ENCODE peak calls at places on chromosomes 2 and 18, in five cellular contexts. One of them, this sample, is unnamed.

GRCh38 chr2:55590810-55591440 is 26.5 kb downstream of the PPP4R3B start:
- DNase-seq in activated naive CD4-positive, alpha-beta T cell treated with anti-CD3 and anti-CD28 coated beads, Interleukin-2, amount 10 ng/mL, durations not matched to agents 7 days and 5 days: no peak
- DNase-seq in head of caudate nucleus: no peak
- DNase-seq in T-helper 9 cell: no peak
- DNase-seq in aorta: no peak
- DNase-seq in this sample: peak; percentile 69

GRCh38 chr2:181742908-181743722 is 62.8 kb upstream of the NEUROD1 start:
- DNase-seq in T-helper 9 cell: no peak
- DNase-seq in head of caudate nucleus: peak; percentile 68
- DNase-seq in activated naive CD4-positive, alpha-beta T cell treated with anti-CD3 and anti-CD28 coated beads, Interleukin-2, amount 10 ng/mL, durations not matched to agents 7 days and 5 days: peak; percentile 53
- DNase-seq in aorta: no peak
- DNase-seq in this sample: peak; percentile 61

GRCh38 chr2:40130251-40130994 is 321.5 kb downstream of the SLC8A1 start:
- DNase-seq in aorta: no peak
- DNase-seq in T-helper 9 cell: no peak
- DNase-seq in activated naive CD4-positive, alpha-beta T cell treated with anti-CD3 and anti-CD28 coated beads, Interleukin-2, amount 10 ng/mL, durations not matched to agents 7 days and 5 days: no peak
- DNase-seq in head of caudate nucleus: no peak
- DNase-seq in this sample: peak; percentile 10

GRCh38 chr2:147460140-147460539 is 384.7 kb upstream of the ACVR2A start:
- DNase-seq in aorta: no peak
- DNase-seq in head of caudate nucleus: no peak
- DNase-seq in T-helper 9 cell: no peak
- DNase-seq in activated naive CD4-positive, alpha-beta T cell treated with anti-CD3 and anti-CD28 coated beads, Interleukin-2, amount 10 ng/mL, durations not matched to agents 7 days and 5 days: no peak
- DNase-seq in this sample: peak; percentile 24

GRCh38 chr2:176284451-176285049 is 15.3 kb downstream of the MTX2 start:
- DNase-seq in T-helper 9 cell: no peak
- DNase-seq in head of caudate nucleus: no peak
- DNase-seq in aorta: no peak
- DNase-seq in activated naive CD4-positive, alpha-beta T cell treated with anti-CD3 and anti-CD28 coated beads, Interleukin-2, amount 10 ng/mL, durations not matched to agents 7 days and 5 days: no peak
- DNase-seq in this sample: no peak

GRCh38 chr2:212227755-212228154 is 310.8 kb downstream of the ERBB4 start:
- DNase-seq in head of caudate nucleus: peak; percentile 33
- DNase-seq in activated naive CD4-positive, alpha-beta T cell treated with anti-CD3 and anti-CD28 coated beads, Interleukin-2, amount 10 ng/mL, durations not matched to agents 7 days and 5 days: no peak
- DNase-seq in T-helper 9 cell: no peak
- DNase-seq in aorta: no peak
- DNase-seq in this sample: peak; percentile 7

GRCh38 chr18:76667603-76668002 is 154.8 kb upstream of the ZNF236 start:
- DNase-seq in head of caudate nucleus: no peak
- DNase-seq in aorta: no peak
- DNase-seq in activated naive CD4-positive, alpha-beta T cell treated with anti-CD3 and anti-CD28 coated beads, Interleukin-2, amount 10 ng/mL, durations not matched to agents 7 days and 5 days: no peak
- DNase-seq in T-helper 9 cell: no peak
- DNase-seq in this sample: no peak

GRCh38 chr2:152186257-152186656 is 10.7 kb upstream of the STAM2 start:
- DNase-seq in T-helper 9 cell: no peak
- DNase-seq in head of caudate nucleus: no peak
- DNase-seq in activated naive CD4-positive, alpha-beta T cell treated with anti-CD3 and anti-CD28 coated beads, Interleukin-2, amount 10 ng/mL, durations not matched to agents 7 days and 5 days: no peak
- DNase-seq in aorta: no peak
- DNase-seq in this sample: no peak

GRCh38 chr2:25228848-25229674 is 60.7 kb upstream of the POMC start:
- DNase-seq in aorta: peak; percentile 89
- DNase-seq in head of caudate nucleus: peak; percentile 80
- DNase-seq in T-helper 9 cell: peak; percentile 17
- DNase-seq in activated naive CD4-positive, alpha-beta T cell treated with anti-CD3 and anti-CD28 coated beads, Interleukin-2, amount 10 ng/mL, durations not matched to agents 7 days and 5 days: peak; percentile 46
- DNase-seq in this sample: peak; percentile 93

GRCh38 chr2:68900496-68901198 is 29.4 kb upstream of the BMP10 start:
- DNase-seq in head of caudate nucleus: no peak
- DNase-seq in activated naive CD4-positive, alpha-beta T cell treated with anti-CD3 and anti-CD28 coated beads, Interleukin-2, amount 10 ng/mL, durations not matched to agents 7 days and 5 days: no peak
- DNase-seq in T-helper 9 cell: no peak
- DNase-seq in aorta: no peak
- DNase-seq in this sample: no peak

GRCh38 chr2:30272761-30273573 is 41.6 kb downstream of the LBH start:
- DNase-seq in head of caudate nucleus: no peak
- DNase-seq in aorta: no peak
- DNase-seq in T-helper 9 cell: no peak
- DNase-seq in activated naive CD4-positive, alpha-beta T cell treated with anti-CD3 and anti-CD28 coated beads, Interleukin-2, amount 10 ng/mL, durations not matched to agents 7 days and 5 days: no peak
- DNase-seq in this sample: peak; percentile 84

GRCh38 chr2:191910518-191910917 is 63.6 kb upstream of the CAVIN2 start:
- DNase-seq in T-helper 9 cell: no peak
- DNase-seq in head of caudate nucleus: no peak
- DNase-seq in aorta: no peak
- DNase-seq in activated naive CD4-positive, alpha-beta T cell treated with anti-CD3 and anti-CD28 coated beads, Interleukin-2, amount 10 ng/mL, durations not matched to agents 7 days and 5 days: no peak
- DNase-seq in this sample: peak; percentile 31

GRCh38 chr2:10913501-10914271 is 2.0 kb downstream of the KCNF1 start:
- DNase-seq in head of caudate nucleus: no peak
- DNase-seq in T-helper 9 cell: no peak
- DNase-seq in activated naive CD4-positive, alpha-beta T cell treated with anti-CD3 and anti-CD28 coated beads, Interleukin-2, amount 10 ng/mL, durations not matched to agents 7 days and 5 days: no peak
- DNase-seq in aorta: peak; percentile 74
- DNase-seq in this sample: no peak

GRCh38 chr2:240514631-240515030 is 43.2 kb downstream of the ANKMY1 start:
- DNase-seq in aorta: peak; percentile 63
- DNase-seq in T-helper 9 cell: no peak
- DNase-seq in activated naive CD4-positive, alpha-beta T cell treated with anti-CD3 and anti-CD28 coated beads, Interleukin-2, amount 10 ng/mL, durations not matched to agents 7 days and 5 days: peak; percentile 4
- DNase-seq in head of caudate nucleus: no peak
- DNase-seq in this sample: no peak

GRCh38 chr2:201643216-201643651 is at the start of gene TMEM237:
- DNase-seq in head of caudate nucleus: no peak
- DNase-seq in activated naive CD4-positive, alpha-beta T cell treated with anti-CD3 and anti-CD28 coated beads, Interleukin-2, amount 10 ng/mL, durations not matched to agents 7 days and 5 days: peak; percentile 64
- DNase-seq in aorta: peak; percentile 85
- DNase-seq in T-helper 9 cell: peak; percentile 42
- DNase-seq in this sample: peak; percentile 58

This sample was measured in AG08395.